ENCODE peak calls at places on chromosomes 1 and 21, in five cellular contexts. K is iPS DF 6.9, W is colonic mucosa, R is HFF-Myc, B is HCT116. Z is an unnamed sample.

GRCh38 chr21:16423921-16424320 is 694.1 kb downstream of the USP25 start:
- DNase-seq in W (no peak), K (no peak), B (no peak), R (no peak), Z (no peak)

GRCh38 chr1:229420765-229421164 is 13.1 kb downstream of the ACTA1 start:
- DNase-seq in B (peak; percentile 38), K (no peak), R (no peak), W (no peak), Z (no peak)

GRCh38 chr1:244114895-244115294 is 63.8 kb downstream of the ZBTB18 start:
- DNase-seq in W (no peak), K (no peak), B (no peak), R (no peak), Z (no peak)

GRCh38 chr1:28591708-28592313 is at the start of gene RAB42:
- DNase-seq in B (no peak), K (no peak), R (no peak), W (peak; percentile 46), Z (peak; percentile 55)

GRCh38 chr1:26016258-26016943 is 5.2 kb upstream of the EXTL1 start:
- DNase-seq in B (no peak), R (no peak), W (no peak), K (no peak), Z (no peak)

GRCh38 chr1:29328897-29329775 is 92.8 kb downstream of the PTPRU start:
- DNase-seq in R (no peak), W (no peak), K (no peak), B (no peak), Z (no peak)

GRCh38 chr1:118097622-118098348 is 87.2 kb downstream of the SPAG17 start:
- DNase-seq in R (no peak), W (no peak), K (no peak), B (no peak), Z (peak; percentile 8)

GRCh38 chr1:235503333-235504121 is 725 bp downstream of the B3GALNT2 start:
- DNase-seq in W (peak; percentile 65), K (no peak), B (no peak), R (no peak), Z (peak; percentile 61)

DNA sequence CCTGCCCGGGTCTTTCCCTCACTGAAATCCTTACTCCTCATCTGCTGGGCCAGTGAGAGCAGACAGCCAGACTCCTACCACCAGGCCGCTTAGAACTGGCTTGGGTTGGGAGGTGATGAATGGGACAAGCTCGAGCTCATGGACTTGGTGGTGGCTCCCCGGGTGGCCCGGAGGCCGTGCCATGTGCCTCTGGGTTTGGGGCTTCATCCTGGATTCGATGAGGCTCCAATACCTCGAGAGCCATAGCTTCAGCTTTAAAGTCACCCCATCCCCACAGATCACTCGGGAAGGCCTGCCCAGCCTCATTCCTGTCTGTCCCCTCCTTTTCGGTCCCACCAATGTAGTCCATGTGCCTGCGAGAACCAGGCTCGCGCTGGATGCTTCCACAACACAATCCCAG is 51.5 kb downstream of the MYOM3 start:
- DNase-seq in W (no peak), K (no peak), B (no peak), R (no peak), Z (no peak)
- H3K4me3 ChIP-seq in W (no peak overlapping the region), K (no peak overlapping the region), B (no peak overlapping the region), R (no peak overlapping the region), Z (no peak overlapping the region)

GRCh38 chr1:20486457-20487235 is 636 bp upstream of the CAMK2N1 start:
- DNase-seq in W (peak; percentile 90), B (no peak), K (no peak), R (no peak), Z (peak; percentile 75)

GRCh38 chr1:20484526-20485462 is 1.2 kb downstream of the CAMK2N1 start:
- DNase-seq in B (no peak), K (no peak), W (peak; percentile 51), R (no peak), Z (peak; percentile 30)

GRCh38 chr1:20483833-20484525 is 2.0 kb downstream of the CAMK2N1 start:
- DNase-seq in R (no peak), W (peak; percentile 50), K (no peak), B (no peak), Z (peak; percentile 55)

GRCh38 chr1:20485527-20486456 is at the start of gene CAMK2N1:
- DNase-seq in B (no peak), R (no peak), K (no peak), W (peak; percentile 82), Z (peak; percentile 74)

GRCh38 chr1:20487236-20487590 is 1.2 kb upstream of the CAMK2N1 start:
- DNase-seq in W (no peak), R (no peak), B (no peak), K (no peak), Z (no peak)
- H3K4me3 ChIP-seq in W (peak overlapping the region; percentile 85), R (peak overlapping the region; percentile 68), B (peak overlapping the region; percentile 77), K (peak overlapping the region; percentile 80), Z (no peak overlapping the region)

DNA sequence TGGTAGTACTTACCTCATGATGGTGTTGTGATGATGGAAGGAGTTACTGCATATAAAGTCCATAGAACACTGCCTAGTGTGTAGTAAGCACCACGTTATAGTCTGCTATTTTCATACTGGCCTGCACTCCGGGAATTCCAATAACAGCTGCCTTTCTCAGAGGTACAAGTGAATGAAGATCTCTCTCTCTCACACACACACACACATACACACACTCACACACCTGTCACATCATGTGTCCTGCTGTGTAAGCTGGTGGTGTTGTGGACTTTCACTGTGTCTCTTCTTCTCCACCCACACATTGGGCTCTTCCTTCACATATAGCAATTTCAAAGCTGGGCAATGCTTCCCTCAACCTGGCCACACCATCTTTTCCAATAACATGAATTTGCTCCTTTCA is 33.4 kb upstream of the ST6GALNAC5 start:
- DNase-seq in K (no peak), B (no peak), R (no peak), W (no peak), Z (no peak)
- H3K4me3 ChIP-seq in K (no peak overlapping the region), B (no peak overlapping the region), R (no peak overlapping the region), W (no peak overlapping the region), Z (no peak overlapping the region)

GRCh38 chr21:42032968-42033367 is 22.8 kb upstream of the ZBTB21 start:
- DNase-seq in W (no peak), K (no peak), R (no peak), B (no peak), Z (no peak)

GRCh38 chr21:42030311-42030710 is 20.2 kb upstream of the ZBTB21 start:
- DNase-seq in R (no peak), W (no peak), K (no peak), B (no peak), Z (no peak)

GRCh38 chr21:42031241-42031640 is 21.1 kb upstream of the ZBTB21 start:
- DNase-seq in W (no peak), K (no peak), R (no peak), B (no peak), Z (no peak)

GRCh38 chr21:42032266-42032665 is 22.1 kb upstream of the ZBTB21 start:
- DNase-seq in K (no peak), B (no peak), R (no peak), W (no peak), Z (no peak)

GRCh38 chr21:42031816-42032215 is 21.7 kb upstream of the ZBTB21 start:
- DNase-seq in W (no peak), R (no peak), B (no peak), K (no peak), Z (no peak)
- H3K4me3 ChIP-seq in W (no peak overlapping the region), R (no peak overlapping the region), B (no peak overlapping the region), K (no peak overlapping the region), Z (no peak overlapping the region)

DNA sequence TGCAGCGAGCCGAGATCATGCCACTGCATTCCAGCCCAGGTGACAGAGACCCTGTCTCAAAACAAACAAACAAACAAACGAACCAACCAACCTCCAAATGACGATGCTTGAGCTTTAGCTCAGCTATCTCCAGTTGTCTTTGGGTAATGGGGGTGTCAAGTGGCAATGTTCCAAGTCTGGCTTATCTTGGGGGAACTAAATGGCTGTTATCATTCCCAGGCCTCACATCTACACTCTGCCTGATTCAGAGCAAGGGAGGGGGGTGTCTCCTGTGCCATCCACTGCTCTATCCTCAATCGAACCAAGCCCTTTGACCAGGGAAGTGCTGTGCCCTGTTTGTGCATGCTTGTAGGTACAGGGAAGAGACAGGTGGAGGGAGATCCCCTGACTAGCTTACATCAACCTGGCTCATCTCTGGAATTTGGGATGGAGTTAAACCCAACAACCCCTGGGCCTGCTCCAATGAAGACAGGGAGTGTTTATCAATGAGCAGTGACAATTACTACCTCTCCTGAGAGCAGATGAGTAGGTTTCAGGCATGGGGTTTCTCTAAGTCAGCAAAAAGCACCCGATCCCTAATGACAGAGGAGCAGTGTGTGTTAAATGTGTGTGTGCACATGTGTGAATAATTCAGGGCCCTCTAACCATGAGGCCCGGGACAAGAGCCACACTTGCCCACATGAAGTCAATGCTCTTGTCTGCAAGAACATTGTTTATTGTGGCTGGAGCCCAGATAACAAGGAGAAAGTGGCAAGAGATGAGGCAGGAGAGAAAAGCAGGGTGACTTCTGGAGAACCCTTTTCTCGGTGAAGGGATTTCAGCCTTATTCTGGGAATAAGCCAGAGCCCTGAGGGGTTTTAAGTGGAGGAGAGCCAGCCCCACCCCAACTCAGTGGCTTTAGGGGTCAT is 20.2 kb upstream of the IL6R start:
- DNase-seq in B (no peak), K (no peak), R (no peak), W (no peak), Z (no peak)
- H3K4me3 ChIP-seq in B (no peak overlapping the region), K (no peak overlapping the region), R (no peak overlapping the region), W (no peak overlapping the region), Z (no peak overlapping the region)

DNA sequence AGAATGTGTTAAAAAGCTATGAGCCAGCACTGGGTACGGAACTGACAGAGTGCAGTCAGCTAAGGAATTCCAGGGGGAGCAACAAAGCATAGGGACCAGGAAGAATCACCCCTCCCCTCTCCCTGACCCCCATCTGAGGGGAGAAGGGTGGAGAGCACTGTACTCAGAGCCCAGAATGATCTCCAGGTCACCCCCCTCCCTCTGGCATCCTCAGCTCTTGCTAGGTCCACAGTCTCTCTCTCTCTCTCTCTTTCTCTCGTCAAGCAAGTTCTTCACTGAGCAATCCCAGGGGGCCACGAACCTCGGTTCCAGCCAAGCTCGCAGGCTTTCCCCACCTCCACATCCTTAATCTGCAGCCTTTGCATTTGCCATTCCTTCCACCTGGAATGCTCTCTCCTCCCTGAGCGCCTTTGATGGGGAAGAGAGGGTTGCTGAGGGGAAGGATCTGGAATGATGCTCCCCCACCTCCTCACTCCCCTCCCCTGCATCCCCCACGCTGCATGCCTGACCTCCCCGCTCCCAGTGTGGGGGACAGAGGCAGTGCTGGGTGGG is 6.7 kb upstream of the WASF2 start:
- DNase-seq in W (no peak), R (no peak), B (no peak), K (peak; percentile 78), Z (peak; percentile 19)
- H3K4me3 ChIP-seq in W (no peak overlapping the region), R (no peak overlapping the region), B (no peak overlapping the region), K (no peak overlapping the region), Z (no peak overlapping the region)

GRCh38 chr1:81756872-81757271 is 43.9 kb upstream of the ADGRL2 start:
- DNase-seq in W (no peak), K (no peak), B (no peak), R (no peak), Z (peak; percentile 14)

GRCh38 chr1:81757398-81758020 is 43.2 kb upstream of the ADGRL2 start:
- DNase-seq in B (no peak), W (no peak), K (no peak), R (no peak), Z (peak; percentile 1)

GRCh38 chr1:81758213-81758612 is 42.5 kb upstream of the ADGRL2 start:
- DNase-seq in R (no peak), K (no peak), W (no peak), B (no peak), Z (no peak)

GRCh38 chr1:81760487-81761097 is 40.1 kb upstream of the ADGRL2 start:
- DNase-seq in K (no peak), R (no peak), B (no peak), W (no peak), Z (peak; percentile 36)
- H3K4me3 ChIP-seq in K (no peak overlapping the region), R (no peak overlapping the region), B (no peak overlapping the region), W (no peak overlapping the region), Z (no peak overlapping the region)

GRCh38 chr1:48960304-48960703 is 183.6 kb upstream of the BEND5 start:
- DNase-seq in B (no peak), W (no peak), R (no peak), K (no peak), Z (no peak)
- H3K4me3 ChIP-seq in B (no peak overlapping the region), W (no peak overlapping the region), R (no peak overlapping the region), K (no peak overlapping the region), Z (no peak overlapping the region)

GRCh38 chr1:24486296-24487065 is 16.2 kb upstream of the RCAN3 start:
- DNase-seq in W (no peak), K (no peak), B (no peak), R (no peak), Z (no peak)
- H3K4me3 ChIP-seq in W (no peak overlapping the region), K (no peak overlapping the region), B (no peak overlapping the region), R (no peak overlapping the region), Z (no peak overlapping the region)